ENCODE peak calls at places on chromosomes 11 and 22, in ten cellular contexts. R is mesenchymal stem cell, U is fibroblast of lung, P is neural progenitor cell, J is A549, O is HCT116, K is GM23248, G is H9, A is neuronal stem cell, T is DND-41. F is an unnamed sample.

GRCh38 chr22:21762712-21763581 is 27.4 kb upstream of the YPEL1 start:
- DNase-seq in U (no peak), P (no peak), G (no peak), T (no peak), A (no peak), O (no peak), J (no peak), R (no peak), K (no peak), F (no peak)

GRCh38 chr11:102831709-102832492 is 11.5 kb downstream of the MMP3 start:
- DNase-seq in A (no peak), O (no peak), G (peak), T (no peak), K (peak), R (no peak), U (no peak), J (no peak), P (no peak), F (no peak)

GRCh38 chr11:125224391-125225015 is 60.0 kb downstream of the PKNOX2 start:
- DNase-seq in O (peak), T (no peak), G (peak), A (no peak), U (peak), K (peak), J (no peak), R (peak), P (peak), F (peak)

GRCh38 chr22:37843746-37844089 is 416 bp downstream of the ANKRD54 start:
- DNase-seq in G (no peak), A (no peak), R (peak), K (peak), T (peak), U (peak), P (no peak), O (no peak), J (no peak), F (no peak)

GRCh38 chr22:20154602-20155183 is 3.8 kb upstream of the CCDC188 start:
- DNase-seq in T (no peak), U (no peak), J (no peak), K (no peak), O (no peak), P (no peak), R (no peak), G (no peak), A (no peak), F (no peak)

GRCh38 chr22:31970490-31971444 is 26.4 kb downstream of the YWHAH start:
- DNase-seq in J (peak), O (peak), K (peak), R (peak), G (peak), A (peak), P (peak), U (peak), T (peak), F (peak)

GRCh38 chr11:26283852-26284421 is 48.0 kb upstream of the ANO3 start:
- DNase-seq in T (no peak), G (peak), R (no peak), U (no peak), A (no peak), O (no peak), P (no peak), K (no peak), J (no peak), F (no peak)

GRCh38 chr11:86923993-86924766 is 31.0 kb downstream of the FZD4 start:
- DNase-seq in G (peak), R (no peak), P (peak), K (no peak), U (no peak), J (no peak), A (peak), T (no peak), O (no peak), F (no peak)

GRCh38 chr22:26563022-26563421 is 26.9 kb downstream of the TPST2 start:
- DNase-seq in G (no peak), K (no peak), O (no peak), J (peak), R (no peak), U (no peak), A (no peak), P (no peak), T (no peak), F (no peak)

GRCh38 chr22:48784701-48785503 is 1042.8 kb downstream of the BRD1 start:
- DNase-seq in T (no peak), R (no peak), O (no peak), G (no peak), U (no peak), K (no peak), P (no peak), J (no peak), A (no peak), F (no peak)

GRCh38 chr11:2512431-2513407 is 67.9 kb downstream of the KCNQ1 start:
- DNase-seq in R (no peak), K (no peak), P (no peak), O (no peak), A (no peak), G (peak), J (no peak), T (no peak), U (no peak), F (no peak)

GRCh38 chr11:68146010-68146540 is 24.9 kb upstream of the CHKA start:
- DNase-seq in U (peak), G (no peak), A (no peak), P (no peak), J (peak), T (no peak), O (no peak), R (no peak), K (no peak), F (peak)

GRCh38 chr11:44913502-44913901 is 37.2 kb downstream of the TP53I11 start:
- DNase-seq in K (no peak), U (no peak), A (no peak), R (no peak), G (no peak), O (no peak), J (no peak), T (no peak), P (no peak), F (no peak)

GRCh38 chr11:44912270-44912987 is 38.3 kb downstream of the TP53I11 start:
- DNase-seq in J (no peak), T (no peak), K (no peak), G (peak), U (no peak), P (no peak), A (no peak), R (no peak), O (no peak), F (no peak)

GRCh38 chr11:44915621-44916020 is 35.1 kb downstream of the TP53I11 start:
- DNase-seq in G (no peak), K (no peak), T (no peak), J (no peak), R (no peak), A (no peak), U (no peak), P (no peak), O (no peak), F (no peak)

GRCh38 chr11:44916316-44916715 is 34.4 kb downstream of the TP53I11 start:
- DNase-seq in R (no peak), U (no peak), A (no peak), P (no peak), J (no peak), K (no peak), T (no peak), O (no peak), G (no peak), F (no peak)

DNA sequence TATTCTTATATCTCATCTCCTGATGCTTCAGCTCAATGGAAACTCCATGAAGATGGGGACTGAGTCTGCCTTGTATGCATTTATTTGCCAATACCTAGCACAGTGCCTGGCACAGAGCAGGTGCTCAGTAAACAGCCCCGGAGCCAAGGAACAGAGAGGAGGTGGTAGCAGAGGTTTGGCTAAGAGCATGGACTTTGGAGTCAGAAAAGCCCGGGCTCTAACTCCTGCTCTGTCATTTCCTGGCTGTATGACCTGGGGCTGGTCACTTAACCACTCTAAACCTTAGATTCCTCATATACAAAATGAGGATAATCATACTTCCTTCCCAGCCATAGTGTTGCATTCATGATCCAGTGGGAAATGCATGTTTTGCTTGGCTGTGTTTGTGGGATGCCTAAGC is 36.6 kb downstream of the TP53I11 start:
- DNase-seq in U (no peak), K (no peak), G (no peak), J (no peak), P (no peak), O (no peak), A (no peak), T (no peak), R (no peak), F (no peak)
- H3K27ac ChIP-seq in U (no peak), K (no peak), G (no peak), J (no peak), P (no peak), O (no peak), A (no peak), T (no peak), R (no peak), F (no peak)

GRCh38 chr11:10455637-10456487 is 798 bp downstream of the AMPD3 start:
- DNase-seq in K (peak), O (peak), P (peak), A (peak), J (peak), T (peak), G (peak), R (peak), U (peak), F (peak)

GRCh38 chr11:10457901-10458300 is 2.8 kb downstream of the AMPD3 start:
- DNase-seq in O (no peak), P (no peak), T (no peak), K (no peak), J (no peak), R (no peak), A (no peak), G (peak), U (no peak), F (no peak)

GRCh38 chr11:10454506-10454901 is 560 bp upstream of the AMPD3 start:
- DNase-seq in A (no peak), K (no peak), J (no peak), U (peak), G (no peak), P (no peak), O (no peak), R (no peak), T (no peak), F (no peak)

GRCh38 chr11:10454902-10455631 is at the start of gene AMPD3:
- DNase-seq in O (peak), A (no peak), R (peak), K (peak), P (peak), J (peak), T (no peak), U (peak), G (peak), F (no peak)

GRCh38 chr11:10456519-10456918 is 1.5 kb downstream of the AMPD3 start:
- DNase-seq in T (peak), J (no peak), R (no peak), A (no peak), U (no peak), K (peak), G (peak), O (no peak), P (peak), F (no peak)
- H3K4me2 ChIP-seq in T (peak), J (peak), R (peak), A (no peak), U (peak), K (peak), G (no peak), O (peak), P (peak), F (no peak)

DNA sequence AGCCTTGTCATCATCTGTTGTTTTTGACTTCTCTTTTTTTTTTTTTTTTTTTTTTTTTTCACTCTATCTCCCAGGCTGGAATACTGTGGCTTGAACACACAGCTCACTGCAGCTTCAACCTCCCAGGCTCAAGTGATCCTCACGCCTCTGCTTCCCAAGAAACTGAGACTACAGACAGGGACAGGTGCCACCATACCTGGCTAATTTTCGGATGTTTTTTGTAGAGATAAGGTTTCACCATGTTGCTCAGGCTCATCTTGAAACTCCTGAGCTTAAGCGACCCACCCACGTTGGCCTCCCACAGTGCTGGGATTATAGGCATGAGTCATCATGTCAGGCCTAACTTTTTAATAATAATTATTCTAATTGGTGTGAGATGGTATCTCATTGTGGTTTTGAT is 51.2 kb upstream of the OR9G4 start:
- DNase-seq in G (no peak), K (no peak), U (no peak), A (no peak), J (no peak), R (no peak), O (no peak), P (no peak), T (no peak), F (no peak)
- H3K27ac ChIP-seq in G (no peak), K (no peak), U (no peak), A (no peak), J (no peak), R (no peak), O (no peak), P (no peak), T (no peak), F (no peak)

GRCh38 chr11:95092549-95093324 is 3.1 kb downstream of the ENDOD1 start:
- DNase-seq in J (peak), O (no peak), T (no peak), P (peak), G (no peak), U (peak), K (peak), R (peak), A (no peak), F (peak)
- H3K4me2 ChIP-seq in J (peak), O (peak), T (no peak), P (no peak), G (no peak), U (peak), K (peak), R (no peak), A (no peak), F (no peak)

GRCh38 chr22:46099740-46100139 is 50.6 kb upstream of the PPARA start:
- DNase-seq in U (no peak), T (no peak), A (no peak), G (no peak), K (no peak), J (no peak), P (no peak), R (no peak), O (no peak), F (no peak)

GRCh38 chr22:46097268-46097900 is 52.9 kb upstream of the PPARA start:
- DNase-seq in J (no peak), U (no peak), G (no peak), O (no peak), K (no peak), T (no peak), P (no peak), A (no peak), R (no peak), F (no peak)

GRCh38 chr22:46100401-46101105 is 49.8 kb upstream of the PPARA start:
- DNase-seq in G (no peak), U (no peak), J (no peak), R (no peak), O (no peak), K (peak), A (no peak), T (no peak), P (no peak), F (no peak)

GRCh38 chr22:46096706-46097230 is 53.6 kb upstream of the PPARA start:
- DNase-seq in R (no peak), A (no peak), T (no peak), J (no peak), U (no peak), G (no peak), O (no peak), P (no peak), K (no peak), F (no peak)

GRCh38 chr22:46098525-46099475 is 51.5 kb upstream of the PPARA start:
- DNase-seq in G (no peak), P (no peak), A (no peak), T (no peak), K (no peak), R (no peak), J (no peak), O (no peak), U (no peak), F (no peak)
- H3K27ac ChIP-seq in G (no peak), P (no peak), A (no peak), T (no peak), K (peak), R (no peak), J (peak), O (no peak), U (peak), F (no peak)

GRCh38 chr11:71252782-71253730 is 679 bp upstream of the SHANK2 start:
- DNase-seq in P (peak), J (peak), G (peak), O (peak), T (no peak), K (peak), R (peak), U (peak), A (no peak), F (no peak)
- H3K4me2 ChIP-seq in P (peak), J (peak), G (peak), O (peak), T (no peak), K (peak), R (peak), U (peak), A (peak), F (no peak)

GRCh38 chr11:73223998-73224730 is 6.1 kb downstream of the P2RY2 start:
- DNase-seq in A (no peak), U (no peak), O (no peak), G (peak), K (no peak), P (no peak), T (peak), R (no peak), J (no peak), F (no peak)

GRCh38 chr11:73221451-73221850 is 3.4 kb downstream of the P2RY2 start:
- DNase-seq in U (no peak), G (no peak), O (no peak), J (no peak), T (peak), A (no peak), R (no peak), K (no peak), P (peak), F (no peak)

GRCh38 chr11:73225001-73225686 is 7.1 kb downstream of the P2RY2 start:
- DNase-seq in A (no peak), R (no peak), T (no peak), P (peak), U (no peak), K (no peak), G (no peak), J (no peak), O (no peak), F (no peak)

GRCh38 chr11:73219396-73220285 is 1.6 kb downstream of the P2RY2 start:
- DNase-seq in J (no peak), K (no peak), T (no peak), O (no peak), A (no peak), U (no peak), P (peak), R (no peak), G (no peak), F (no peak)

DNA sequence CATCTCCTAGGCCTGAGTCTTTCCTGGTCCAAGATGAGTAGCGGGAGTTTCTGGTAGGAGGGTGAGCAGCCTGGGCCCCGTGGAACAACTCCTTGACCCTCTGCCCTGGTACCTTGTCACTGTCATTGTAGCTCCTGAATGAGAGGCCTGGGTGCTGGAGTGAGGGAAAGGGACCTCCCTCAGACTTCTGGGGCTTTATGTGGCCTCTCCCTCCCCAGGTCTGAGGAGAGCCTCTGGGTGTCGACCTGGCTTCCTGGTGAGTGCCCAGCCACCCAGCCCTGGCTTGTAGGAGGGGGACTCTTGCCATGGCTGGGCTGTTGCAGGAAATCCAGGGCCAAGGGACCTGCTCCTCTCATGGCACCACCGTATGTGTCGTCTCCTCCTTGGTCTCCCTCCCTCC is 3.9 kb downstream of the P2RY2 start:
- DNase-seq in O (no peak), K (no peak), U (no peak), J (no peak), G (no peak), T (no peak), P (no peak), R (no peak), A (no peak), F (no peak)
- H3K27ac ChIP-seq in O (no peak), K (no peak), U (no peak), J (no peak), G (no peak), T (peak), P (no peak), R (no peak), A (no peak), F (no peak)

DNA sequence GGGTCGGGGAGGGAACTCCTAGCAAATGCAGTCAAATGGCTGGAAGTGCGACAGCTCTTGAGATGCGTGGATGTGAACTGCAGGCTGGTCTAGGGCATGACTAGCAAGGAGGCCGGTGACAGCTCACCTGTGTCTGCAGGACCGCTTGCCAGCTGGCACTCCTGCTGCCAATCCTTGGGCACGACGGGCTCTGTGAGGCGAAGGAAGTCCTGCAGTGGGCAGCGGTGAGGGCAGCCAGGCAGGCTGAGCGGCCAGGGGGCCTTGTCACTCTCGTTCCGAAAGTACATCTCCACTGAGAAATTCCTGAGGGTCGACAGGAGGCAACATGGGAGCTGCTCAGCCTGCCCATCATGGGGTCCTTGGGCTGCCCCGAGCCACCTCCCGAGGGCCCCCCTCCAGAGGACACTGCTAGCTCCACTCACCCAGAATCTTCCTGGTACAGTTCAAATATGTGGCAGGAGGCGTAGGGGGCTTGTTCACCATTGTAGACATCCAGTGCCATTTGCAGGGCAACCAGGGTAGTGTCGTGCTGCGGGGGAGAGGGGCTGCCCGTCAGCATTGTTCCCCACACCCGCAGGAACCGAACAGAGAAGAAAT is 5.9 kb downstream of the ACP2 start:
- DNase-seq in G (no peak), A (no peak), U (no peak), O (no peak), K (no peak), R (no peak), P (no peak), T (no peak), J (no peak), F (no peak)
- H3K4me2 ChIP-seq in G (no peak), A (no peak), U (no peak), O (no peak), K (no peak), R (no peak), P (no peak), T (no peak), J (peak), F (no peak)

F was measured in endothelial cell of umbilical vein.